ENCODE peak calls at places on chromosomes 4 and X, in ten cellular contexts. B is lung, P is hepatocyte, L is aorta, K is tibial nerve, C is heart right ventricle, Z is adrenal gland, A is esophagus muscularis mucosa, X is SK-N-SH, D is stomach. S is an unnamed sample.

GRCh38 chr4:7557447-7557846 is 122.7 kb upstream of the PSAPL1 start:
- DNase-seq in B (no peak), P (peak; percentile 61), L (no peak), K (no peak), C (no peak), Z (no peak), A (no peak), X (no peak), D (no peak), S (no peak)

GRCh38 chr4:6087669-6088068 is 69.4 kb upstream of the C4orf50 start:
- DNase-seq in B (no peak), P (peak; percentile 76), L (no peak), K (no peak), C (no peak), Z (peak; percentile 60), A (no peak), X (peak; percentile 73), D (peak; percentile 70), S (peak; percentile 91)

GRCh38 chr4:71290481-71290880 is 48.3 kb upstream of the SLC4A4 start:
- DNase-seq in B (no peak), P (no peak), L (no peak), K (no peak), C (no peak), Z (no peak), A (no peak), X (no peak), D (no peak), S (no peak)

GRCh38 chr4:141801558-141801957 is 165.2 kb downstream of the IL15 start:
- DNase-seq in B (no peak), P (no peak), L (no peak), K (no peak), C (no peak), Z (no peak), A (no peak), X (no peak), D (no peak), S (no peak)

GRCh38 chr4:123362103-123362502 is 34.5 kb upstream of the SPRY1 start:
- DNase-seq in B (no peak), P (no peak), L (no peak), K (no peak), C (no peak), Z (no peak), A (no peak), X (no peak), D (no peak), S (no peak)

GRCh38 chr4:107035711-107036601 is at the start of gene DKK2:
- DNase-seq in B (peak; percentile 28), P (peak; percentile 43), L (peak; percentile 76), K (peak; percentile 21), C (no peak), Z (no peak), A (no peak), X (peak; percentile 40), D (no peak), S (peak; percentile 13)

GRCh38 chrX:110086162-110086915 is 83.4 kb downstream of the TMEM164 start:
- DNase-seq in B (no peak), P (no peak), L (no peak), K (no peak), C (no peak), Z (no peak), A (no peak), X (no peak), D (no peak), S (no peak)

GRCh38 chrX:85992811-85993229 is 54.5 kb downstream of the CHM start:
- DNase-seq in B (no peak), P (peak; percentile 8), L (no peak), K (no peak), C (no peak), Z (no peak), A (no peak), X (no peak), D (no peak), S (no peak)

GRCh38 chr4:41070516-41071281 is 143.6 kb downstream of the APBB2 start:
- DNase-seq in B (no peak), P (no peak), L (no peak), K (no peak), C (no peak), Z (no peak), A (no peak), X (no peak), D (no peak), S (no peak)

GRCh38 chrX:118702741-118703140 is 24.7 kb upstream of the IL13RA1 start:
- DNase-seq in B (no peak), P (no peak), L (no peak), K (no peak), C (no peak), Z (no peak), A (no peak), X (no peak), D (no peak), S (no peak)

GRCh38 chr4:7784131-7784870 is 155.4 kb downstream of the AFAP1 start:
- DNase-seq in B (no peak), P (no peak), L (peak; percentile 54), K (no peak), C (no peak), Z (no peak), A (no peak), X (no peak), D (no peak), S (no peak)

GRCh38 chrX:49001521-49002090 is 458 bp downstream of the GRIPAP1 start:
- DNase-seq in B (peak; percentile 29), P (peak; percentile 20), L (peak; percentile 67), K (no peak), C (no peak), Z (peak; percentile 58), A (no peak), X (peak; percentile 65), D (no peak), S (peak; percentile 7)

GRCh38 chr4:134276476-134276875 is 74.9 kb upstream of the PABPC4L start:
- DNase-seq in B (no peak), P (no peak), L (no peak), K (no peak), C (no peak), Z (no peak), A (no peak), X (no peak), D (no peak), S (no peak)

GRCh38 chr4:56655209-56655626 is 25.9 kb downstream of the HOPX start:
- DNase-seq in B (no peak), P (peak; percentile 29), L (no peak), K (no peak), C (peak; percentile 14), Z (peak; percentile 47), A (no peak), X (peak; percentile 77), D (no peak), S (peak; percentile 35)

GRCh38 chr4:154234576-154234975 is 257.0 kb downstream of the DCHS2 start:
- DNase-seq in B (no peak), P (no peak), L (no peak), K (no peak), C (no peak), Z (no peak), A (no peak), X (no peak), D (no peak), S (no peak)

GRCh38 chr4:40954119-40954668 is 204.4 kb downstream of the NSUN7 start:
- DNase-seq in B (no peak), P (no peak), L (no peak), K (no peak), C (no peak), Z (no peak), A (peak; percentile 62), X (no peak), D (no peak), S (no peak)

GRCh38 chr4:171035909-171036308 is 777.3 kb upstream of the GALNTL6 start:
- DNase-seq in B (no peak), P (no peak), L (no peak), K (no peak), C (no peak), Z (no peak), A (no peak), X (no peak), D (no peak), S (no peak)

GRCh38 chr4:100188829-100189228 is 1.4 kb downstream of the DDIT4L start:
- DNase-seq in B (no peak), P (no peak), L (no peak), K (no peak), C (no peak), Z (no peak), A (no peak), X (no peak), D (no peak), S (peak; percentile 32)

GRCh38 chr4:81631958-81632439 is 160.3 kb upstream of the RASGEF1B start:
- DNase-seq in B (no peak), P (peak; percentile 55), L (no peak), K (no peak), C (no peak), Z (no peak), A (no peak), X (no peak), D (no peak), S (peak; percentile 52)
- H3K4me1 ChIP-seq in B (peaks cover 3% of the 10 kb centered on the region), P (no peaks in the 10 kb centered on the region), L (no peaks in the 10 kb centered on the region), K (no peaks in the 10 kb centered on the region), C (peaks cover 11% of the 10 kb centered on the region), Z (no peaks in the 10 kb centered on the region), A (no peaks in the 10 kb centered on the region), X (no peaks in the 10 kb centered on the region), D (no peaks in the 10 kb centered on the region), S (peaks cover 9% of the 10 kb centered on the region)

GRCh38 chr4:140243345-140243753 is 89.4 kb upstream of the MAML3 start:
- DNase-seq in B (no peak), P (peak; percentile 76), L (no peak), K (no peak), C (no peak), Z (no peak), A (no peak), X (no peak), D (peak; percentile 52), S (peak; percentile 54)
- H3K4me1 ChIP-seq in B (no peaks in the 10 kb centered on the region), P (peaks cover 26% of the 10 kb centered on the region), L (no peaks in the 10 kb centered on the region), K (no peaks in the 10 kb centered on the region), C (peaks cover 39% of the 10 kb centered on the region), Z (no peaks in the 10 kb centered on the region), A (peaks cover 6% of the 10 kb centered on the region), X (peaks cover 53% of the 10 kb centered on the region), D (peaks cover 18% of the 10 kb centered on the region), S (peaks cover 18% of the 10 kb centered on the region)

DNA sequence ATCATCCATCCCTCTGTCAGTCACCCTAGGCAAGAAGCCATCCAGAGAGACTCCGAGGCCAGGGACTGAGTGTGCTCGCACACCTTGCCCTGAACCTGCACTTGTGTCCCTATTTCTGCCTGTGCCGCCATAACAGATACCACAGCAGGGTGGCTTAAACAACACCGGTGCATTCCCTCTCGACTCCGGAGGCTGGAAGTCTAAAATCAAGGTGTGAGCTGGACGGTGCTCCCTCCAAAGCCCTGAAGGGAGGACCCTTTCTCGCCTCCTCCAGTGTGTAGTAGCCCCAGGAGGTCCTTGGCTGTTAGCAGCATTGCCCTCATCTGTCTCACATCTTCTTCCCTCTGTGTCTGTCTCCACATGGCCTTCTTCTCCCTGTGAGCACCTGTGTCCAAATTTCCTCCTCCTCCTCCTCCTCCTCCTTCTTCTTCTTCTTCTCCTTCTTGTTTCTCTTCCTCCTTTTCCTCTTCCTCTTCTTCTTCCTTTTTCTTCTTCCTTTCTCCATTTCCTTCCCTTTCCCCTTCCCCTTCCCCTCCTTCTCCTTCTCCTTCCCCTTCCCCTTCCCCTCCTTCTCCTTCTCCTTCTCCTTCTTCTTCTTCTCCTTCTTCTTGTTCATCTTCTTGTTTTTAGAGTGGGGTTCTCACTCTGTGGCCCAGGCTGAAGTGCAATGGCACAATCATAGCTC is 98.1 kb upstream of the ENPP6 start:
- DNase-seq in B (no peak), P (no peak), L (no peak), K (no peak), C (no peak), Z (peak; percentile 35), A (peak; percentile 89), X (no peak), D (no peak), S (no peak)
- H3K4me1 ChIP-seq in B (no peaks in the 10 kb centered on the region), P (no peaks in the 10 kb centered on the region), L (no peaks in the 10 kb centered on the region), K (no peaks in the 10 kb centered on the region), C (peaks cover 8% of the 10 kb centered on the region), Z (no peaks in the 10 kb centered on the region), A (no peaks in the 10 kb centered on the region), X (no peaks in the 10 kb centered on the region), D (no peaks in the 10 kb centered on the region), S (peaks cover 5% of the 10 kb centered on the region)

GRCh38 chr4:89298788-89299152 is 8.8 kb downstream of the GPRIN3 start:
- DNase-seq in B (no peak), P (no peak), L (no peak), K (no peak), C (no peak), Z (no peak), A (no peak), X (no peak), D (no peak), S (no peak)
- H3K4me1 ChIP-seq in B (peaks cover 21% of the 10 kb centered on the region), P (peaks cover 18% of the 10 kb centered on the region), L (no peaks in the 10 kb centered on the region), K (no peaks in the 10 kb centered on the region), C (peaks cover 91% of the 10 kb centered on the region), Z (no peaks in the 10 kb centered on the region), A (peaks cover 17% of the 10 kb centered on the region), X (no peaks in the 10 kb centered on the region), D (peaks cover 28% of the 10 kb centered on the region), S (no peaks in the 10 kb centered on the region)